ENCODE peak calls at places on chromosomes 2 and 18, in ten cellular contexts. A is lung, W is adrenal gland, R is HepG2, L is heart left ventricle, E is neural progenitor cell, X is esophagus squamous epithelium, O is upper lobe of left lung, Z is thyroid gland, T is astrocyte. M is an unnamed sample. For H3K9me3, the result is how much of the 10 kb centered on the place peaks cover.

GRCh38 chr2:218419630-218420216 is 800 bp downstream of the VIL1 start:
- DNase-seq in O (no peak), W (no peak), E (no peak), A (no peak), T (no peak), X (no peak), Z (no peak), L (no peak), R (no peak), M (no peak)

GRCh38 chr2:115412501-115412900 is 970.1 kb downstream of the DPP10 start:
- DNase-seq in R (no peak), Z (no peak), L (no peak), X (no peak), W (no peak), E (no peak), T (no peak), O (no peak), A (no peak), M (no peak)

GRCh38 chr2:134384131-134384530 is 130.3 kb downstream of the MGAT5 start:
- DNase-seq in E (no peak), W (no peak), O (no peak), X (no peak), Z (no peak), T (no peak), A (no peak), R (no peak), L (no peak), M (no peak)

GRCh38 chr18:68714356-68714706 is 577 bp downstream of the TMX3 start:
- DNase-seq in O (no peak), L (no peak), T (no peak), A (no peak), Z (peak), X (no peak), E (peak), W (no peak), R (peak), M (no peak)

GRCh38 chr2:108377815-108378630 is at the start of gene SULT1C4:
- DNase-seq in W (peak), R (peak), O (peak), Z (peak), E (peak), T (no peak), X (no peak), L (peak), A (peak), M (no peak)

GRCh38 chr2:218501665-218502064 is 66.5 kb downstream of the USP37 start:
- DNase-seq in E (no peak), X (no peak), T (peak), R (no peak), O (no peak), Z (no peak), L (no peak), W (no peak), A (no peak), M (no peak)

GRCh38 chr2:220789961-220790360 is 782.1 kb downstream of the EPHA4 start:
- DNase-seq in A (no peak), O (no peak), W (no peak), L (no peak), T (peak), E (no peak), X (no peak), Z (no peak), R (no peak), M (no peak)

GRCh38 chr2:220815698-220816097 is 756.4 kb downstream of the EPHA4 start:
- DNase-seq in R (no peak), W (no peak), E (no peak), L (no peak), T (no peak), Z (no peak), A (no peak), O (no peak), X (no peak), M (no peak)

GRCh38 chr2:20431772-20432171 is 15.1 kb upstream of the RHOB start:
- DNase-seq in O (no peak), T (no peak), R (peak), W (no peak), E (no peak), Z (no peak), A (no peak), X (no peak), L (no peak), M (no peak)

GRCh38 chr2:144131042-144131441 is 388.9 kb downstream of the ZEB2 start:
- DNase-seq in T (peak), Z (no peak), X (no peak), W (no peak), E (no peak), L (no peak), A (no peak), O (no peak), R (no peak), M (no peak)

GRCh38 chr18:75244336-75244735 is 33.7 kb downstream of the TSHZ1 start:
- DNase-seq in O (peak), Z (peak), T (no peak), R (peak), E (peak), A (no peak), X (no peak), L (no peak), W (no peak), M (no peak)

GRCh38 chr2:181461056-181461630 is 4.0 kb downstream of the ITGA4 start:
- DNase-seq in O (no peak), A (no peak), X (no peak), R (no peak), E (no peak), W (no peak), T (no peak), Z (no peak), L (no peak), M (no peak)

GRCh38 chr18:12377556-12378553 is 828 bp upstream of the AFG3L2 start:
- DNase-seq in T (no peak), E (peak), W (no peak), O (no peak), R (no peak), A (no peak), Z (no peak), L (no peak), X (no peak), M (no peak)

GRCh38 chr2:71306762-71307161 is 24.8 kb upstream of the ZNF638 start:
- DNase-seq in W (no peak), R (no peak), O (no peak), Z (no peak), T (peak), A (no peak), E (no peak), L (no peak), X (no peak), M (no peak)

GRCh38 chr2:227153766-227154486 is 10.1 kb downstream of the COL4A4 start:
- DNase-seq in O (no peak), R (no peak), T (no peak), L (peak), X (no peak), A (no peak), Z (no peak), W (no peak), E (no peak), M (no peak)

GRCh38 chr2:46258937-46259781 is 38.0 kb upstream of the EPAS1 start:
- DNase-seq in L (no peak), O (no peak), E (no peak), A (no peak), T (no peak), W (peak), X (no peak), Z (no peak), R (no peak), M (no peak)

GRCh38 chr2:14951569-14952285 is 319.2 kb downstream of the LRATD1 start:
- DNase-seq in T (no peak), A (no peak), R (no peak), L (no peak), O (no peak), W (no peak), E (no peak), X (no peak), Z (no peak), M (no peak)

GRCh38 chr2:111198701-111199100 is 78.0 kb downstream of the BCL2L11 start:
- DNase-seq in L (no peak), O (no peak), T (no peak), X (no peak), Z (no peak), W (no peak), E (no peak), A (peak), R (no peak), M (no peak)

GRCh38 chr18:35582310-35582682 is 756 bp downstream of the GALNT1 start:
- DNase-seq in T (no peak), E (no peak), X (no peak), W (no peak), R (no peak), A (no peak), O (no peak), L (no peak), Z (no peak), M (no peak)

GRCh38 chr2:128772671-128773070 is 454.0 kb upstream of the HS6ST1 start:
- DNase-seq in T (no peak), O (no peak), R (no peak), L (no peak), Z (no peak), X (no peak), E (no peak), W (no peak), A (no peak), M (no peak)

GRCh38 chr2:68251855-68252406 is 401 bp downstream of the PPP3R1 start:
- DNase-seq in A (peak), X (no peak), L (peak), E (peak), O (peak), W (peak), T (no peak), Z (peak), R (no peak), M (peak)

GRCh38 chr2:159737292-159737916 is 25.1 kb downstream of the MARCHF7 start:
- DNase-seq in A (no peak), O (no peak), T (peak), Z (no peak), L (no peak), W (no peak), E (no peak), X (no peak), R (no peak), M (no peak)

GRCh38 chr2:36781907-36782635 is 85.6 kb downstream of the VIT start:
- DNase-seq in E (no peak), T (no peak), Z (no peak), L (no peak), W (no peak), R (no peak), A (no peak), X (no peak), O (no peak), M (no peak)

GRCh38 chr2:157185828-157186227 is 71.7 kb upstream of the GALNT5 start:
- DNase-seq in E (no peak), R (no peak), O (no peak), T (peak), L (no peak), W (no peak), Z (no peak), X (no peak), A (no peak), M (no peak)

DNA sequence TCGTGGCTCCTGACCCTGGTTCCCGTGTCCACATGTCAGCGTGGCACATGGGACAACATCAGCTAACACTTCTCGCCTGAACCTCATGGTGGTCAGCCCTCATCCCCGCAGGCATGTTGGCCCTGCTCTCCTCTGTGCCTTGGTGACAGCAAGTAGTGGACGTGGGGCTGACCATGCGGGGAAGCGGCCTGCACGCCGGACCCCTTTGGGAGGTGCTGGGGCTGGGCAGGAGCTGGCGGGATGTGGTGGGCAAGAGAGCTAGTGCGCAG is 249.5 kb downstream of the TWIST2 start:
- DNase-seq in X (no peak), L (no peak), E (no peak), O (no peak), T (no peak), R (no peak), Z (no peak), W (no peak), A (no peak), M (no peak)
- H3K27ac ChIP-seq in X (no peak), L (no peak), E (no peak), O (no peak), T (no peak), R (no peak), Z (no peak), W (no peak), A (no peak), M (no peak)

GRCh38 chr2:216951166-216951565 is 91.3 kb upstream of the TNP1 start:
- DNase-seq in O (no peak), Z (no peak), A (no peak), L (no peak), X (no peak), E (no peak), T (peak), W (no peak), R (no peak), M (no peak)

GRCh38 chr2:216960926-216961325 is 101.1 kb upstream of the TNP1 start:
- DNase-seq in O (no peak), L (no peak), A (no peak), E (no peak), R (no peak), T (no peak), X (no peak), W (no peak), Z (no peak), M (no peak)

GRCh38 chr2:216956820-216957493 is 97.1 kb upstream of the TNP1 start:
- DNase-seq in L (no peak), W (no peak), Z (no peak), X (no peak), R (no peak), A (no peak), O (no peak), E (no peak), T (peak), M (no peak)
- H3K9me3 ChIP-seq in L (under half), W (under half), Z (under half), X (under half), R (under half), A (under half), O (under half), E (under half), T (under half), M (under half)

GRCh38 chr2:106552966-106553365 is 65.8 kb downstream of the CD8B2 start:
- DNase-seq in R (no peak), O (no peak), A (no peak), Z (no peak), X (no peak), L (no peak), W (no peak), T (no peak), E (no peak), M (no peak)

GRCh38 chr2:106555053-106555452 is 67.9 kb downstream of the CD8B2 start:
- DNase-seq in O (no peak), A (no peak), R (no peak), W (no peak), L (no peak), E (no peak), T (no peak), X (no peak), Z (peak), M (no peak)

GRCh38 chr2:106547104-106547503 is 59.9 kb downstream of the CD8B2 start:
- DNase-seq in R (no peak), A (no peak), W (no peak), X (no peak), T (no peak), Z (peak), O (no peak), E (no peak), L (peak), M (no peak)

GRCh38 chr2:106547516-106547915 is 60.4 kb downstream of the CD8B2 start:
- DNase-seq in Z (no peak), W (no peak), X (no peak), L (no peak), O (no peak), R (no peak), A (no peak), T (no peak), E (no peak), M (no peak)

GRCh38 chr2:106551466-106552130 is 64.4 kb downstream of the CD8B2 start:
- DNase-seq in A (no peak), Z (no peak), E (no peak), T (no peak), L (no peak), W (no peak), X (no peak), O (no peak), R (peak), M (no peak)
- H3K27ac ChIP-seq in A (no peak), Z (no peak), E (no peak), T (no peak), L (no peak), W (no peak), X (no peak), O (no peak), R (no peak), M (no peak)

DNA sequence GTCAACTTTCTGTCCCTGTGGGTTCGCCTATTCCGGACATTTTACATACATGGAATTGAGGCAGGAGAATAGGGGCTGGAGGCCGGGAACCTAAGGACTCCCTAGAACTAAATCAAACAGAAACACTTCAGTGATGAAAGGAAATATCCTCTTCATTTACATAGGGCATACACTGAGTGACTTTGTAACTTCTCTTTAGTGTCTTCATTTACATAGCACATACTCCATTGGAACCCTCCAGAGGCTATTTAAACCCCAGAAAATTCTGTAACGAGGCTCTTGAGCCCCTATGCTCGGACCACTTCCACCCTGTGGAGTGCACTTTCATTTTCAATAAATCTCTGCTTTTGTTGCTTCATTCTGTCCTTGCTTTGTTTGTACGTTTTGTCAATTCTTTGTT is 56.4 kb downstream of the CCDC195 start:
- DNase-seq in T (no peak), O (no peak), A (no peak), L (no peak), W (no peak), R (no peak), Z (no peak), E (no peak), X (no peak), M (no peak)
- H3K9me3 ChIP-seq in T (under half), O (under half), A (under half), L (under half), W (under half), R (under half), Z (under half), E (under half), X (under half), M (under half)

DNA sequence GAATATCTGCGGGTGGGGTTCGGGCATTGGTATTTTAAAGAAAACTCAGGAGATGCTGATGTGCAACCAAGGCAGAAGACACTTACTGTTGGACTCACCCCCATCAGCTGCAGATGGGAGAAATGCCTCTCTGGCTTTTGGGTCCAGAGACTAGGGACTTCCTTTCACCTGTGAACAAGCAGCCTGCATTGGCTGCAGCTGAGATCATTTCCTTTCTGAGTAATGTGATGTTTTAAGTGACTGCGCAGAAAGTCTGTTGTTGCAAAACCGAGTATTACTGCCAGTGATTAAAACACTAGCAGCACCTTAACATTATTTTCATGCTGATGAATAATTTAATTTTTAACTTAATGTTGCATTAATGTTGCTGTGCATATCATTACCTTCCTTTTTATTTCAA is 143.0 kb downstream of the TSN start:
- DNase-seq in O (no peak), R (no peak), W (no peak), L (no peak), T (peak), X (no peak), A (no peak), E (no peak), Z (no peak), M (no peak)
- H3K27ac ChIP-seq in O (no peak), R (no peak), W (no peak), L (no peak), T (peak), X (no peak), A (no peak), E (no peak), Z (no peak), M (no peak)

DNA sequence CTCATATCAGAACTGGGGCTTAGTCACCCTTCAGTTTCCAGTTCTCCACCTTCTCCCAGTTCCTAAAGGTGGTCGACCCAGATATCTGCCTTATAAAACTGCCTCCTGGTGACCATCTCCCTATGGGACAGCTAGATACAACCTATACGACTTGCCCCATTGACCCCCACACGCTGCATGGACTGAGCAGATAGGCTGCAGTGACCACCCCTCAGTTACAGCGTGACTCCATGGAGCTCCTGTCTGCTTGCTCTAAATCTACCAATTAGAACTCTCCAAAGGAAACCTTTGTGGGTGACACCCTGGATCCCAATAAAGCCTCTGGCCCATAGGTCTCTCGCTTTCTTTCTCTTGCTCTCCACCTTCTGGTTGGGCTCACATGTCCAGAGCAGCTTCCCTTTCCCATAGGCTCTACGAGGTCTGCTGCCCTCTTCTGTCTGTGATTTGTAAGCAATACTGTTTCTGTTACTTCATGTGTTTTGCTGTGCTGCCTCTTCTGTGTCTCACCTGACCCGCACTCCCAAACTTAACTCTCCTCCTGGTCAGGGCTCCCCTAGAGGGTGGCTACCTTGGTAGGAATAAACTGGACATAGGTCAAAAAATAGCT is 971.3 kb upstream of the FAM98A start:
- DNase-seq in T (no peak), O (no peak), A (no peak), X (no peak), W (no peak), L (no peak), R (peak), Z (no peak), E (peak), M (no peak)
- H3K9me3 ChIP-seq in T (under half), O (under half), A (under half), X (under half), W (under half), L (under half), R (under half), Z (under half), E (under half), M (under half)

M was measured in effector memory CD4-positive, alpha-beta T cell.